ENCODE peak calls at places on chromosome 17, in ten cellular contexts. O is heart left ventricle; X is OCI-LY7; Z is body of pancreas; W is Peyer's patch; V is CD4-positive, alpha-beta memory T cell; I is AG09309; B is mucosa of descending colon; A is mesendoderm; H is right cardiac atrium. M is an unnamed sample.

GRCh38 chr17:58534901-58535421 is 20.5 kb upstream of the MTMR4 start:
- DNase-seq in O (no peak), X (no peak), Z (no peak), W (no peak), V (no peak), I (no peak), B (no peak), A (no peak), H (no peak), M (no peak)

GRCh38 chr17:50908860-50909764 is 43.0 kb upstream of the TOB1 start:
- DNase-seq in O (peak), X (no peak), Z (peak), W (peak), V (peak), I (no peak), B (peak), A (peak), H (peak), M (no peak)

GRCh38 chr17:17815436-17816200 is 21.2 kb downstream of the SREBF1 start:
- DNase-seq in O (no peak), X (no peak), Z (no peak), W (no peak), V (no peak), I (no peak), B (no peak), A (no peak), H (no peak), M (no peak)

GRCh38 chr17:34386343-34386924 is 23.4 kb upstream of the CCL1 start:
- DNase-seq in O (no peak), X (no peak), Z (no peak), W (no peak), V (no peak), I (no peak), B (no peak), A (no peak), H (no peak), M (no peak)

GRCh38 chr17:43868236-43868994 is 21.4 kb downstream of the CD300LG start:
- DNase-seq in O (no peak), X (no peak), Z (no peak), W (no peak), V (no peak), I (no peak), B (no peak), A (no peak), H (no peak), M (no peak)

GRCh38 chr17:83151442-83152220 is 72.2 kb downstream of the METRNL start:
- DNase-seq in O (peak), X (no peak), Z (no peak), W (no peak), V (no peak), I (no peak), B (no peak), A (peak), H (no peak), M (no peak)

GRCh38 chr17:72640415-72641165 is 451.9 kb downstream of the SLC39A11 start:
- DNase-seq in O (no peak), X (no peak), Z (peak), W (peak), V (no peak), I (no peak), B (peak), A (no peak), H (no peak), M (no peak)

GRCh38 chr17:74431568-74432483 is at the start of gene GPRC5C:
- DNase-seq in O (peak), X (no peak), Z (peak), W (peak), V (peak), I (no peak), B (peak), A (peak), H (peak), M (no peak)

GRCh38 chr17:55426851-55427586 is 5.4 kb upstream of the MMD start:
- DNase-seq in O (no peak), X (no peak), Z (no peak), W (no peak), V (no peak), I (no peak), B (no peak), A (no peak), H (no peak), M (no peak)

GRCh38 chr17:45750779-45751440 is 33.2 kb upstream of the CRHR1 start:
- DNase-seq in O (no peak), X (no peak), Z (no peak), W (no peak), V (no peak), I (no peak), B (no peak), A (no peak), H (no peak), M (no peak)

GRCh38 chr17:50143461-50144176 is 6.9 kb downstream of the PPP1R9B start:
- DNase-seq in O (no peak), X (no peak), Z (no peak), W (no peak), V (no peak), I (no peak), B (no peak), A (no peak), H (peak), M (no peak)

GRCh38 chr17:40070895-40071719 is 8.3 kb downstream of the THRA start:
- DNase-seq in O (peak), X (no peak), Z (peak), W (peak), V (no peak), I (no peak), B (peak), A (no peak), H (peak), M (no peak)

GRCh38 chr17:9924735-9925191 is 19.7 kb upstream of the RCVRN start:
- DNase-seq in O (no peak), X (peak), Z (peak), W (no peak), V (peak), I (peak), B (no peak), A (peak), H (no peak), M (peak)

GRCh38 chr17:14201087-14201486 is 35.6 kb downstream of the CDRT15 start:
- DNase-seq in O (no peak), X (no peak), Z (no peak), W (no peak), V (peak), I (no peak), B (no peak), A (no peak), H (no peak), M (peak)

GRCh38 chr17:46742539-46743270 is 75.8 kb downstream of the WNT3 start:
- DNase-seq in O (peak), X (peak), Z (peak), W (no peak), V (no peak), I (peak), B (no peak), A (no peak), H (no peak), M (no peak)

GRCh38 chr17:78940241-78940640 is 15.1 kb upstream of the TIMP2 start:
- DNase-seq in O (no peak), X (no peak), Z (no peak), W (no peak), V (no peak), I (no peak), B (no peak), A (no peak), H (no peak), M (no peak)

GRCh38 chr17:27218719-27219488 is 75.0 kb upstream of the WSB1 start:
- DNase-seq in O (no peak), X (no peak), Z (no peak), W (no peak), V (no peak), I (no peak), B (no peak), A (no peak), H (no peak), M (peak)

DNA sequence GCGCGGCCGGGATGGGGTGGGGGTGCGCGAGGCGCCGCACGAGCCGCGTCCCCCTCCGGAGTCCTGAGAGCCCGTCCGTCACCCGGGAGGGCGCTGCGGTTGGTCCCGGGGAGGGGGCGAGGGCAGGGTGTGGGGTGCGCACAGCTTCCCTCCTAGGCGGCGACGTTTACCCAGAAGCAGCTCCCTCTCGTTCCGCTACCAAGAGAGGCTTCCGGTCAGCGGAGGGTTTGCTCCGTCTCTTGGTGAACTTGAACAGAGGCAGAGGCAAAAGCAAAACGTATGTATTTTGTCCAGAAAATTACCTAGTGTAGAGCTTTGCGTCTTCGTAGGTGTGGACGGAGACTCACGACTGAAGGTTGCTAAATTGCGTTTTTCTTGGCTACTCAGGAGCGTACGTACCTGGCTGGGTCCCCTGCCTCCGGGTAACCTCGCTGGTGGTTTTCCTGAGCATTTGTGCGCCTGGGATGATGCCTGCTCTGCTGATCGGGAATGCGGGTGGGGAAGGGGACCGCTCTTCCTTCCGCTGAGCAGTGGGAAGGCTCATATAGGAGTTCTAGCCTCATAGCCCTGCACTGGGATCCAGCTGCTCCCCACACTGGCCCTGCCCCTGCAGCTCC is 824 bp downstream of the WSCD1 start:
- DNase-seq in O (peak), X (no peak), Z (peak), W (no peak), V (no peak), I (no peak), B (peak), A (peak), H (peak), M (no peak)
- H3K4me3 ChIP-seq in O (peak), X (no peak), Z (peak), W (peak), V (no peak), I (no peak), B (peak), A (peak), H (peak), M (no peak)

GRCh38 chr17:68441064-68441770 is 16.1 kb downstream of the WIPI1 start:
- DNase-seq in O (no peak), X (peak), Z (peak), W (no peak), V (no peak), I (no peak), B (no peak), A (no peak), H (no peak), M (no peak)
- H3K4me3 ChIP-seq in O (no peak), X (peak), Z (no peak), W (no peak), V (no peak), I (no peak), B (no peak), A (no peak), H (no peak), M (no peak)

DNA sequence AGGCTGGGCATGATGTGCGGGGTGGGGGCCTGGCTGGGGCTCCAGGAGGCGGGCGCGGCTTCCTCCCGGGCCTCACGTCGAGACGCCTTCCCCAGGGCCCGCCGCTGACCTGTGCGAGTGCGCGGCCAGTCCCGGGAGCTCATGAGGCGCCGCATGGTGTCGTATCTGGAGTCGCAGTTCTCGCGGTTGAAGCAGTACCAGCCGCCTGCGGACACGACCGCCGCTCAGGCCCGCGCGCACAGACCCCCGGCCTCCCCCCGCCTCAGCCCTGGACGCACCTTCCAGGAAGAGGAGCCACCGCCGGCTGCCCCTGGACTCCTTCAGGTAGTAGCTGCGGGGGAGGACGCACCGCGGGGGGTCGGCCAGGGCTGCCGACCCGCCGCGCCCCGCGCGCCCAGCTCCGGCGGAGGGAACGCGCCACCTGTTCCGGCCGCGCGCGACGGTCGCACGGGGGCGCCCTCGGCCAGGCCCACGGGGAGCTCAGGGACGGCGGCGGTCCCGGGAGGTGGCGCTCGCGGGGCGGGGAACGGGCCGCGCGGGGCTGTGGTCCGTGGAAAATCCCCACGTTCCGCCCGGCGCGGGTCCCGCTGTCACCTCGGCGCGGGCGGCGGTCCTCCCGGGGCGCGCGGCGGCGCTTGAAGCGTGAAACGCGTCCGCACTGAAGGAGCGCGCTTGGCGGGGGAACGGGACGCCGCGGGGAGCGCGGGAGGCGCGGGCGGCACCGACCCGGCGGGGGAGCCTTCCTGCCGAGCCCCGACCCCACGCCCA is 1.4 kb downstream of the NOTUM start:
- DNase-seq in O (peak), X (peak), Z (peak), W (peak), V (peak), I (no peak), B (peak), A (peak), H (peak), M (no peak)
- H3K4me3 ChIP-seq in O (peak), X (peak), Z (no peak), W (peak), V (peak), I (no peak), B (no peak), A (peak), H (peak), M (peak)

GRCh38 chr17:48735057-48735341 is 6.4 kb upstream of the HOXB13 start:
- DNase-seq in O (no peak), X (no peak), Z (no peak), W (no peak), V (no peak), I (no peak), B (no peak), A (no peak), H (no peak), M (no peak)
- H3K4me3 ChIP-seq in O (no peak), X (no peak), Z (no peak), W (no peak), V (no peak), I (no peak), B (no peak), A (no peak), H (no peak), M (no peak)

GRCh38 chr17:32348483-32348800 is 1.5 kb upstream of the ZNF207 start:
- DNase-seq in O (no peak), X (no peak), Z (no peak), W (no peak), V (no peak), I (no peak), B (no peak), A (no peak), H (no peak), M (no peak)
- H3K4me3 ChIP-seq in O (no peak), X (no peak), Z (no peak), W (no peak), V (no peak), I (no peak), B (no peak), A (no peak), H (no peak), M (no peak)

DNA sequence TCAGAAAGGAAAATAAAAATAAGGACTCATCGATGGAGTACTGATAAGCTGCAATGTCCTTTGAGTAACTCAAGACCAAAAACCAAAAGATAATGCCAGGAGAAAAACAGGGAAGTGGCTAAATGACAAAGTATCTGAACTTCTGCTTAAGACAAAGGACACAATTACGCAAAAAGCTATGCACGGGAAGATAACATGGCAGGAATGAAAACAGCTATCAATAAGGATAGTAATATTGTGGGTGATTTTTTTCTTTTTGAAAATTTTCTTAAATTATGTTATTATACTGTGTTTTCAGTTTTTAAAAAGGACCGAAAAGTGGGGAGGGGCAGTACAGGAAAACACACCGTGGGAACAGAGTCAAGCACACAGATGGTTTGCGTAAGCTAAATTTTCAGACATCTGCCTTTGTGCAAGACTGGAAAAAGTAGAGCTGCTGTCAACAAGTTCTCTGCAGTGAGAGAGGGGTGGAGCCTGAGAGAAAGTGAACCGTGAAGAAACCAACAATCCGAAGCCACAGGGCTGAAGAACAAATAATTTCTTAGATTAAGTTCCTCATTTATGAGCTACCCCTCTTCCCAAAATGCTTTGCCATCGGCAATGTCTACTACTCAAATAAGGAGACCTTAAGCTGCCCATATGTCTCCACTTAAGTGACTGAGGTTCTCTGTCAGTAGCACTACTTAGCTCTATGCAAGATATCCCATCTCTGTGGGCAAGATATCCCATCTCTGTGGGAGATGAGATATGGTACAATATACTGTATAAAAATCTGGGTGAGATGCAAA is 99.9 kb upstream of the CORO6 start:
- DNase-seq in O (peak), X (peak), Z (peak), W (no peak), V (peak), I (no peak), B (no peak), A (no peak), H (no peak), M (peak)
- H3K4me3 ChIP-seq in O (peak), X (peak), Z (no peak), W (no peak), V (peak), I (no peak), B (no peak), A (no peak), H (peak), M (peak)

DNA sequence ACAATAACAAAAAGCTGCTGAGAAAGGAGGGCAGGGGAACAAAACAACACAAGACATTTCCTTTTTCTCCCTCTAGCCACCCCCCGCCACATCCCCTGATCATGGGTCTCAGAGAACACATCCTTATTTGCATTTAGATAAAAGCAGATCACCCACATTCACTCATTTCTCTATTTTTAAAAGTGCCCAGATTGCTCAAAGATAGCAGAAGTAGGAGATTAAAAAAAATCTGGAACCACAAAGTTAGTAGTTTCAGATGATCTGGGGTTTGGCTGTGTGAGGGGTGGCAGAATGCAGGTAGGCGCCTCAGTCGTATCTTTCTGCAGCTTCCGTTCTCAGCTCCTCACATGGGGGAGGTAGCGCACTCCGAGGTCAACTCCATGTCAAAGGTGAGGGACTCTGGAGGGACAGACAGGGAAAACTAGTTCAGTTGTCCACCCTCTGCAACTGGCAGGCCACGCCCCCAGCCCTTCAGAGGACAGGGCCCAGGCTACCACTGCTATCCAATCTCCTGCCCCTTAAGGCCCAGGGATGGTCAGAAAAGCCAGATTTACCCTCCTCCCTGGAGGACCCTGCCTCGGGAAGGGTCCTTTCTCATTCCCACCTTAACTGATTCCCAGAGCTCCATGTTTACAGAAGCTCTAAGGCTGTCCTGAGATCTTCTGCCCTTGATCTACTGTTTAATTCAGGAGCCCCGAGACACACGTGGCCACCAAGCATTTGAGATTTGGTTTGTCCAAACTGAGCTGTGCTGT is 27.3 kb downstream of the STAT5A start:
- DNase-seq in O (no peak), X (peak), Z (no peak), W (no peak), V (peak), I (no peak), B (no peak), A (no peak), H (no peak), M (peak)
- H3K4me3 ChIP-seq in O (no peak), X (no peak), Z (no peak), W (no peak), V (no peak), I (no peak), B (no peak), A (no peak), H (no peak), M (peak)

GRCh38 chr17:57040571-57040970 is 44.5 kb upstream of the AKAP1 start:
- DNase-seq in O (no peak), X (no peak), Z (no peak), W (no peak), V (no peak), I (no peak), B (no peak), A (no peak), H (no peak), M (no peak)

GRCh38 chr17:57045868-57046671 is 39.0 kb upstream of the AKAP1 start:
- DNase-seq in O (peak), X (no peak), Z (no peak), W (peak), V (peak), I (no peak), B (no peak), A (no peak), H (peak), M (no peak)

GRCh38 chr17:57048096-57048495 is 37.0 kb upstream of the AKAP1 start:
- DNase-seq in O (no peak), X (no peak), Z (no peak), W (no peak), V (no peak), I (no peak), B (no peak), A (no peak), H (no peak), M (no peak)

GRCh38 chr17:57043276-57043675 is 41.8 kb upstream of the AKAP1 start:
- DNase-seq in O (no peak), X (no peak), Z (peak), W (no peak), V (no peak), I (no peak), B (no peak), A (no peak), H (no peak), M (no peak)

GRCh38 chr17:57044976-57045867 is 39.8 kb upstream of the AKAP1 start:
- DNase-seq in O (no peak), X (no peak), Z (no peak), W (peak), V (no peak), I (no peak), B (no peak), A (no peak), H (peak), M (no peak)
- H3K4me3 ChIP-seq in O (peak), X (no peak), Z (no peak), W (peak), V (peak), I (no peak), B (no peak), A (no peak), H (peak), M (no peak)